ENCODE peak calls at places on chromosomes 4 and X, in eight cellular contexts. One of them, this sample, is unnamed.

GRCh38 chrX:15761564-15762191 is 23.6 kb downstream of the CA5B start:
- DNase-seq in H4: peak; percentile 24
- DNase-seq in brain pericyte: no peak
- DNase-seq in hepatocyte: peak; percentile 53
- DNase-seq in AG04449: no peak
- DNase-seq in naive thymus-derived CD8-positive, alpha-beta T cell: peak; percentile 51
- DNase-seq in fibroblast of lung: peak; percentile 26
- DNase-seq in fibroblast of the conjunctiva: no peak
- DNase-seq in this sample: no peak

GRCh38 chr4:8495803-8496202 is 55.2 kb downstream of the TRMT44 start:
- DNase-seq in H4: no peak
- DNase-seq in brain pericyte: no peak
- DNase-seq in hepatocyte: no peak
- DNase-seq in AG04449: no peak
- DNase-seq in naive thymus-derived CD8-positive, alpha-beta T cell: no peak
- DNase-seq in fibroblast of lung: no peak
- DNase-seq in fibroblast of the conjunctiva: no peak
- DNase-seq in this sample: no peak

GRCh38 chr4:14701896-14702295 is 300.4 kb upstream of the CPEB2 start:
- DNase-seq in H4: no peak
- DNase-seq in brain pericyte: no peak
- DNase-seq in hepatocyte: peak; percentile 13
- DNase-seq in AG04449: no peak
- DNase-seq in naive thymus-derived CD8-positive, alpha-beta T cell: no peak
- DNase-seq in fibroblast of lung: no peak
- DNase-seq in fibroblast of the conjunctiva: no peak
- DNase-seq in this sample: no peak

GRCh38 chr4:151199496-151200190 is 77.3 kb upstream of the PRSS48 start:
- DNase-seq in H4: no peak
- DNase-seq in brain pericyte: no peak
- DNase-seq in hepatocyte: no peak
- DNase-seq in AG04449: no peak
- DNase-seq in naive thymus-derived CD8-positive, alpha-beta T cell: no peak
- DNase-seq in fibroblast of lung: no peak
- DNase-seq in fibroblast of the conjunctiva: no peak
- DNase-seq in this sample: no peak

GRCh38 chrX:132395645-132396044 is 93.2 kb downstream of the MBNL3 start:
- DNase-seq in H4: no peak
- DNase-seq in brain pericyte: no peak
- DNase-seq in hepatocyte: no peak
- DNase-seq in AG04449: no peak
- DNase-seq in naive thymus-derived CD8-positive, alpha-beta T cell: no peak
- DNase-seq in fibroblast of lung: no peak
- DNase-seq in fibroblast of the conjunctiva: no peak
- DNase-seq in this sample: no peak

GRCh38 chrX:81414630-81415029 is 212.7 kb downstream of the SH3BGRL start:
- DNase-seq in H4: no peak
- DNase-seq in brain pericyte: no peak
- DNase-seq in hepatocyte: no peak
- DNase-seq in AG04449: no peak
- DNase-seq in naive thymus-derived CD8-positive, alpha-beta T cell: no peak
- DNase-seq in fibroblast of lung: peak; percentile 3
- DNase-seq in fibroblast of the conjunctiva: no peak
- DNase-seq in this sample: no peak

GRCh38 chr4:173498771-173499170 is 31.3 kb downstream of the HAND2 start:
- DNase-seq in H4: no peak
- DNase-seq in brain pericyte: no peak
- DNase-seq in hepatocyte: no peak
- DNase-seq in AG04449: no peak
- DNase-seq in naive thymus-derived CD8-positive, alpha-beta T cell: no peak
- DNase-seq in fibroblast of lung: no peak
- DNase-seq in fibroblast of the conjunctiva: no peak
- DNase-seq in this sample: no peak

GRCh38 chr4:89101256-89102161 is 9.8 kb upstream of the TIGD2 start:
- DNase-seq in H4: no peak
- DNase-seq in brain pericyte: no peak
- DNase-seq in hepatocyte: no peak
- DNase-seq in AG04449: no peak
- DNase-seq in naive thymus-derived CD8-positive, alpha-beta T cell: no peak
- DNase-seq in fibroblast of lung: no peak
- DNase-seq in fibroblast of the conjunctiva: no peak
- DNase-seq in this sample: no peak

GRCh38 chr4:3250956-3251690 is 2.2 kb downstream of the MSANTD1 start:
- DNase-seq in H4: no peak
- DNase-seq in brain pericyte: no peak
- DNase-seq in hepatocyte: no peak
- DNase-seq in AG04449: no peak
- DNase-seq in naive thymus-derived CD8-positive, alpha-beta T cell: no peak
- DNase-seq in fibroblast of lung: no peak
- DNase-seq in fibroblast of the conjunctiva: no peak
- DNase-seq in this sample: no peak

GRCh38 chr4:118981839-118982381 is 93.3 kb downstream of the SYNPO2 start:
- DNase-seq in H4: peak; percentile 64
- DNase-seq in brain pericyte: no peak
- DNase-seq in hepatocyte: peak; percentile 84
- DNase-seq in AG04449: peak; percentile 96
- DNase-seq in naive thymus-derived CD8-positive, alpha-beta T cell: peak; percentile 38
- DNase-seq in fibroblast of lung: peak; percentile 86
- DNase-seq in fibroblast of the conjunctiva: peak; percentile 69
- DNase-seq in this sample: peak; percentile 49

GRCh38 chr4:142446965-142447474 is 399.1 kb downstream of the INPP4B start:
- DNase-seq in H4: no peak
- DNase-seq in brain pericyte: no peak
- DNase-seq in hepatocyte: no peak
- DNase-seq in AG04449: no peak
- DNase-seq in naive thymus-derived CD8-positive, alpha-beta T cell: no peak
- DNase-seq in fibroblast of lung: no peak
- DNase-seq in fibroblast of the conjunctiva: no peak
- DNase-seq in this sample: no peak

GRCh38 chr4:86924805-86925204 is 10.0 kb upstream of the AFF1 start:
- DNase-seq in H4: peak; percentile 47
- DNase-seq in brain pericyte: no peak
- DNase-seq in hepatocyte: no peak
- DNase-seq in AG04449: peak; percentile 81
- DNase-seq in naive thymus-derived CD8-positive, alpha-beta T cell: no peak
- DNase-seq in fibroblast of lung: peak; percentile 64
- DNase-seq in fibroblast of the conjunctiva: no peak
- DNase-seq in this sample: no peak

GRCh38 chrX:120452131-120452530 is 17.0 kb downstream of the LAMP2 start:
- DNase-seq in H4: peak; percentile 19
- DNase-seq in brain pericyte: no peak
- DNase-seq in hepatocyte: peak; percentile 32
- DNase-seq in AG04449: no peak
- DNase-seq in naive thymus-derived CD8-positive, alpha-beta T cell: no peak
- DNase-seq in fibroblast of lung: peak; percentile 41
- DNase-seq in fibroblast of the conjunctiva: no peak
- DNase-seq in this sample: no peak

GRCh38 chrX:107894038-107894437 is 68.4 kb downstream of the MID2 start:
- DNase-seq in H4: peak; percentile 39
- DNase-seq in brain pericyte: peak; percentile 0
- DNase-seq in hepatocyte: peak; percentile 59
- DNase-seq in AG04449: no peak
- DNase-seq in naive thymus-derived CD8-positive, alpha-beta T cell: peak; percentile 57
- DNase-seq in fibroblast of lung: peak; percentile 57
- DNase-seq in fibroblast of the conjunctiva: peak; percentile 17
- DNase-seq in this sample: no peak